ENCODE peak calls at places on chromosomes 3 and 15, in seven cellular contexts. O, G, Y, F, V, U and J are unnamed samples.

GRCh38 chr3:187737401-187738088 is 7.7 kb downstream of the BCL6 start:
- DNase-seq in F (peak; percentile 72), G (peak; percentile 72), O (peak; percentile 34), V (peak; percentile 84), U (peak; percentile 24), Y (peak; percentile 77), J (no peak)

GRCh38 chr15:51244366-51244977 is 93.9 kb downstream of the CYP19A1 start:
- DNase-seq in G (no peak), O (no peak), V (no peak), Y (no peak), F (no peak), U (no peak), J (no peak)

GRCh38 chr3:131349946-131350347 is 31.6 kb upstream of the NUDT16 start:
- DNase-seq in U (no peak), F (peak; percentile 78), G (no peak), O (no peak), V (no peak), Y (peak; percentile 94), J (peak; percentile 21)

GRCh38 chr15:78049691-78050440 is 27.6 kb downstream of the TBC1D2B start:
- DNase-seq in G (no peak), F (peak; percentile 34), V (no peak), U (no peak), Y (peak; percentile 96), O (no peak), J (no peak)

GRCh38 chr3:58059349-58060321 is 51.4 kb downstream of the FLNB start:
- DNase-seq in U (no peak), G (peak; percentile 76), O (no peak), Y (peak; percentile 98), V (no peak), F (no peak), J (no peak)

GRCh38 chr3:22862111-22862510 is 341.0 kb upstream of the UBE2E2 start:
- DNase-seq in Y (no peak), O (no peak), G (no peak), F (no peak), V (no peak), U (no peak), J (no peak)

GRCh38 chr3:107068980-107069379 is 308.3 kb upstream of the CCDC54 start:
- DNase-seq in U (no peak), O (no peak), Y (peak; percentile 71), V (no peak), G (no peak), F (peak; percentile 74), J (no peak)

GRCh38 chr3:147661916-147662315 is 252.8 kb downstream of the ZIC1 start:
- DNase-seq in V (no peak), F (no peak), U (no peak), O (peak; percentile 40), Y (no peak), G (no peak), J (no peak)

GRCh38 chr15:45133561-45133920 is 3.7 kb downstream of the DUOX1 start:
- DNase-seq in G (no peak), Y (no peak), V (no peak), O (peak; percentile 89), U (no peak), F (peak; percentile 17), J (no peak)

GRCh38 chr3:13016083-13016725 is 57.0 kb downstream of the IQSEC1 start:
- DNase-seq in F (no peak), O (no peak), U (peak; percentile 63), V (no peak), G (no peak), Y (no peak), J (no peak)

GRCh38 chr15:57537072-57537471 is 54.6 kb upstream of the MYZAP start:
- DNase-seq in G (peak; percentile 53), F (no peak), Y (peak; percentile 92), O (peak; percentile 73), U (no peak), V (peak; percentile 73), J (peak; percentile 10)

GRCh38 chr15:68404056-68404798 is 27.7 kb downstream of the ITGA11 start:
- DNase-seq in F (no peak), Y (no peak), O (no peak), V (no peak), U (no peak), G (peak; percentile 15), J (no peak)

GRCh38 chr3:104521606-104522336 is 844.9 kb upstream of the ALCAM start:
- DNase-seq in O (no peak), G (no peak), V (no peak), F (peak; percentile 24), Y (no peak), U (no peak), J (no peak)

GRCh38 chr3:14460342-14461005 is 58.1 kb downstream of the SLC6A6 start:
- DNase-seq in G (peak; percentile 73), O (no peak), U (no peak), Y (peak; percentile 99), F (no peak), V (peak; percentile 84), J (no peak)